ENCODE peak calls at places on chromosomes 4 and X, in four cellular contexts. One of them, this sample, is unnamed.

GRCh38 chr4:3250438-3250955 is 1.5 kb downstream of the MSANTD1 start:
- DNase-seq in spleen: peak
- DNase-seq in brain pericyte: no peak
- DNase-seq in A673: no peak
- DNase-seq in this sample: peak

GRCh38 chrX:130100180-130100579 is 10.1 kb downstream of the ELF4 start:
- DNase-seq in spleen: no peak
- DNase-seq in A673: no peak
- DNase-seq in brain pericyte: no peak
- DNase-seq in this sample: no peak

GRCh38 chr4:25159837-25160713 is at the start of gene SEPSECS:
- DNase-seq in brain pericyte: peak
- DNase-seq in A673: peak
- DNase-seq in spleen: peak
- DNase-seq in this sample: peak

GRCh38 chr4:148831945-148832344 is 389.7 kb upstream of the NR3C2 start:
- DNase-seq in A673: peak
- DNase-seq in brain pericyte: peak
- DNase-seq in spleen: no peak
- DNase-seq in this sample: no peak

GRCh38 chr4:78634011-78634664 is 82.6 kb downstream of the ANXA3 start:
- DNase-seq in A673: no peak
- DNase-seq in spleen: no peak
- DNase-seq in brain pericyte: no peak
- DNase-seq in this sample: no peak

GRCh38 chr4:132071815-132072214 is 1077.3 kb upstream of the PCDH10 start:
- DNase-seq in A673: peak
- DNase-seq in spleen: no peak
- DNase-seq in brain pericyte: no peak
- DNase-seq in this sample: no peak

GRCh38 chr4:140363558-140363957 is 9.9 kb upstream of the SCOC start:
- DNase-seq in brain pericyte: no peak
- DNase-seq in A673: peak
- DNase-seq in spleen: no peak
- DNase-seq in this sample: no peak

GRCh38 chr4:158146736-158147135 is 26.1 kb downstream of the GASK1B start:
- DNase-seq in A673: no peak
- DNase-seq in spleen: no peak
- DNase-seq in brain pericyte: no peak
- DNase-seq in this sample: no peak

GRCh38 chr4:187883836-187884235 is 111.7 kb upstream of the ZFP42 start:
- DNase-seq in A673: no peak
- DNase-seq in spleen: no peak
- DNase-seq in brain pericyte: no peak
- DNase-seq in this sample: no peak

GRCh38 chr4:148443550-148444295 is 1.5 kb upstream of the NR3C2 start:
- DNase-seq in spleen: peak
- DNase-seq in A673: peak
- DNase-seq in brain pericyte: no peak
- DNase-seq in this sample: peak

GRCh38 chr4:113146876-113147358 is 97.5 kb downstream of the ANK2 start:
- DNase-seq in A673: no peak
- DNase-seq in brain pericyte: no peak
- DNase-seq in spleen: no peak
- DNase-seq in this sample: no peak

GRCh38 chr4:73661646-73662119 is 41.4 kb upstream of the RASSF6 start:
- DNase-seq in spleen: no peak
- DNase-seq in A673: no peak
- DNase-seq in brain pericyte: no peak
- DNase-seq in this sample: no peak

GRCh38 chrX:10011991-10012390 is 44.8 kb downstream of the CLDN34 start:
- DNase-seq in spleen: no peak
- DNase-seq in A673: peak
- DNase-seq in brain pericyte: no peak
- DNase-seq in this sample: no peak

GRCh38 chr4:23023121-23023520 is 330.4 kb downstream of the GBA3 start:
- DNase-seq in A673: no peak
- DNase-seq in brain pericyte: no peak
- DNase-seq in spleen: no peak
- DNase-seq in this sample: no peak

GRCh38 chrX:155767101-155767878 is 113.9 kb upstream of the VAMP7 start:
- DNase-seq in A673: peak
- DNase-seq in spleen: no peak
- DNase-seq in brain pericyte: peak
- DNase-seq in this sample: peak

GRCh38 chr4:29151584-29151983 is 1568.6 kb upstream of the PCDH7 start:
- DNase-seq in A673: no peak
- DNase-seq in brain pericyte: no peak
- DNase-seq in spleen: no peak
- DNase-seq in this sample: no peak

GRCh38 chrX:40773809-40774208 is 38.5 kb upstream of the MED14 start:
- DNase-seq in brain pericyte: no peak
- DNase-seq in A673: peak
- DNase-seq in spleen: no peak
- DNase-seq in this sample: no peak

GRCh38 chr4:149831656-149832208 is 16.1 kb upstream of the IQCM start:
- DNase-seq in spleen: no peak
- DNase-seq in A673: no peak
- DNase-seq in brain pericyte: no peak
- DNase-seq in this sample: no peak

GRCh38 chrX:50905334-50905733 is 5.2 kb upstream of the BMP15 start:
- DNase-seq in A673: peak
- DNase-seq in spleen: no peak
- DNase-seq in brain pericyte: no peak
- DNase-seq in this sample: no peak

GRCh38 chrX:109843963-109844751 is 111.1 kb upstream of the ACSL4 start:
- DNase-seq in A673: no peak
- DNase-seq in spleen: no peak
- DNase-seq in brain pericyte: no peak
- DNase-seq in this sample: peak

GRCh38 chr4:176920694-176921093 is 128.0 kb upstream of the VEGFC start:
- DNase-seq in spleen: no peak
- DNase-seq in A673: no peak
- DNase-seq in brain pericyte: no peak
- DNase-seq in this sample: no peak

GRCh38 chrX:12138366-12139313 is at the start of gene FRMPD4:
- DNase-seq in A673: no peak
- DNase-seq in brain pericyte: no peak
- DNase-seq in spleen: peak
- DNase-seq in this sample: no peak

GRCh38 chrX:105609530-105609929 is 212.8 kb upstream of the NRK start:
- DNase-seq in A673: no peak
- DNase-seq in brain pericyte: no peak
- DNase-seq in spleen: no peak
- DNase-seq in this sample: no peak

GRCh38 chrX:45524805-45525204 is 324.1 kb upstream of the DIPK2B start:
- DNase-seq in brain pericyte: no peak
- DNase-seq in spleen: no peak
- DNase-seq in A673: no peak
- DNase-seq in this sample: no peak

GRCh38 chr4:142404191-142404611 is 441.9 kb downstream of the INPP4B start:
- DNase-seq in A673: peak
- DNase-seq in spleen: no peak
- DNase-seq in brain pericyte: no peak
- DNase-seq in this sample: no peak

GRCh38 chr4:173485164-173485563 is 44.9 kb downstream of the HAND2 start:
- DNase-seq in brain pericyte: no peak
- DNase-seq in A673: no peak
- DNase-seq in spleen: no peak
- DNase-seq in this sample: no peak